ENCODE peak calls at places on chromosomes 11 and 22, in seven cellular contexts. L is mammary epithelial cell, F is astrocyte, V is endothelial cell of umbilical vein, Y is HCT116, B is fibroblast of lung, Q is GM23248. W is an unnamed sample.

GRCh38 chr22:46796566-46797195 is 34.2 kb downstream of the TBC1D22A start:
- DNase-seq in L (no peak), F (no peak), V (no peak), Y (no peak), B (no peak), Q (no peak), W (no peak)

GRCh38 chr11:68206211-68206610 is 6.9 kb downstream of the KMT5B start:
- DNase-seq in L (peak; percentile 44), F (peak; percentile 32), V (peak; percentile 70), Y (peak; percentile 53), B (peak; percentile 75), Q (peak; percentile 75), W (peak; percentile 70)

GRCh38 chr11:34160049-34160721 is 54.8 kb downstream of the NAT10 start:
- DNase-seq in L (no peak), F (peak; percentile 77), V (no peak), Y (no peak), B (peak; percentile 16), Q (no peak), W (no peak)

GRCh38 chr22:30267382-30268302 is 991 bp upstream of the OSM start:
- DNase-seq in L (no peak), F (no peak), V (no peak), Y (no peak), B (no peak), Q (no peak), W (no peak)

GRCh38 chr22:28115426-28115825 is 196.4 kb upstream of the PITPNB start:
- DNase-seq in L (no peak), F (peak; percentile 7), V (no peak), Y (no peak), B (no peak), Q (peak; percentile 30), W (no peak)

GRCh38 chr11:66467756-66468155 is 1.1 kb downstream of the PELI3 start:
- DNase-seq in L (no peak), F (no peak), V (no peak), Y (no peak), B (peak; percentile 25), Q (peak; percentile 25), W (no peak)

GRCh38 chr11:43327987-43328386 is 16.2 kb downstream of the API5 start:
- DNase-seq in L (peak; percentile 79), F (peak; percentile 90), V (peak; percentile 97), Y (no peak), B (peak; percentile 93), Q (peak; percentile 79), W (no peak)

GRCh38 chr11:83079820-83080219 is 8.1 kb upstream of the RAB30 start:
- DNase-seq in L (no peak), F (no peak), V (no peak), Y (no peak), B (no peak), Q (no peak), W (no peak)

GRCh38 chr11:95923730-95924413 is at the start of gene MTMR2:
- DNase-seq in L (peak; percentile 66), F (peak; percentile 60), V (peak; percentile 82), Y (peak; percentile 31), B (peak; percentile 76), Q (peak; percentile 89), W (peak; percentile 68)

GRCh38 chr22:36332623-36333331 is 55.0 kb downstream of the MYH9 start:
- DNase-seq in L (peak; percentile 96), F (peak; percentile 86), V (peak; percentile 64), Y (no peak), B (no peak), Q (peak; percentile 45), W (peak; percentile 78)

GRCh38 chr11:11349870-11350325 is 3.2 kb downstream of the CSNK2A3 start:
- DNase-seq in L (no peak), F (peak; percentile 87), V (peak; percentile 56), Y (no peak), B (peak; percentile 90), Q (peak; percentile 63), W (no peak)

GRCh38 chr11:117882539-117882938 is 6.1 kb upstream of the FXYD6 start:
- DNase-seq in L (no peak), F (no peak), V (no peak), Y (no peak), B (no peak), Q (no peak), W (no peak)

GRCh38 chr11:9799901-9800300 is 136.0 kb downstream of the SWAP70 start:
- DNase-seq in L (no peak), F (no peak), V (no peak), Y (no peak), B (peak; percentile 46), Q (peak; percentile 53), W (no peak)

GRCh38 chr22:48957987-48958321 is 869.7 kb downstream of the BRD1 start:
- DNase-seq in L (no peak), F (no peak), V (no peak), Y (no peak), B (no peak), Q (no peak), W (no peak)

GRCh38 chr22:30104501-30105156 is 24.4 kb downstream of the HORMAD2 start:
- DNase-seq in L (no peak), F (peak; percentile 61), V (no peak), Y (no peak), B (no peak), Q (peak; percentile 50), W (no peak)

GRCh38 chr22:33717694-33718396 is 202.4 kb downstream of the LARGE1 start:
- DNase-seq in L (no peak), F (no peak), V (no peak), Y (no peak), B (no peak), Q (no peak), W (no peak)

GRCh38 chr11:68469122-68469521 is 8.6 kb downstream of the PPP6R3 start:
- DNase-seq in L (no peak), F (no peak), V (no peak), Y (no peak), B (peak; percentile 48), Q (no peak), W (no peak)

GRCh38 chr11:121106812-121107211 is 5.8 kb downstream of the TECTA start:
- DNase-seq in L (no peak), F (no peak), V (no peak), Y (no peak), B (no peak), Q (no peak), W (no peak)

GRCh38 chr11:76823481-76824028 is 37.2 kb upstream of the ACER3 start:
- DNase-seq in L (peak; percentile 81), F (peak; percentile 79), V (peak; percentile 97), Y (peak; percentile 88), B (no peak), Q (peak; percentile 81), W (no peak)

GRCh38 chr11:93740031-93740801 is 1.1 kb downstream of the TAF1D start:
- DNase-seq in L (peak; percentile 79), F (peak; percentile 48), V (peak; percentile 16), Y (no peak), B (peak; percentile 31), Q (peak; percentile 67), W (peak; percentile 91)

GRCh38 chr22:40789131-40789530 is 30.0 kb downstream of the SLC25A17 start:
- DNase-seq in L (no peak), F (no peak), V (no peak), Y (no peak), B (no peak), Q (no peak), W (no peak)

GRCh38 chr11:128725630-128726461 is 32.0 kb downstream of the FLI1 start:
- DNase-seq in L (peak; percentile 68), F (peak; percentile 33), V (no peak), Y (no peak), B (peak; percentile 41), Q (peak; percentile 53), W (peak; percentile 97)

GRCh38 chr22:30609260-30610185 is 2.5 kb downstream of the TCN2 start:
- DNase-seq in L (peak; percentile 89), F (peak; percentile 72), V (peak; percentile 82), Y (no peak), B (peak; percentile 88), Q (peak; percentile 91), W (peak; percentile 92)

GRCh38 chr11:122344281-122344680 is 228.3 kb upstream of the BLID start:
- DNase-seq in L (peak; percentile 65), F (peak; percentile 99), V (peak; percentile 8), Y (no peak), B (peak; percentile 97), Q (peak; percentile 83), W (no peak)

GRCh38 chr11:68014157-68014965 is 4.2 kb downstream of the ALDH3B1 start:
- DNase-seq in L (peak; percentile 76), F (peak; percentile 73), V (peak; percentile 86), Y (peak; percentile 64), B (peak; percentile 94), Q (peak; percentile 88), W (no peak)

DNA sequence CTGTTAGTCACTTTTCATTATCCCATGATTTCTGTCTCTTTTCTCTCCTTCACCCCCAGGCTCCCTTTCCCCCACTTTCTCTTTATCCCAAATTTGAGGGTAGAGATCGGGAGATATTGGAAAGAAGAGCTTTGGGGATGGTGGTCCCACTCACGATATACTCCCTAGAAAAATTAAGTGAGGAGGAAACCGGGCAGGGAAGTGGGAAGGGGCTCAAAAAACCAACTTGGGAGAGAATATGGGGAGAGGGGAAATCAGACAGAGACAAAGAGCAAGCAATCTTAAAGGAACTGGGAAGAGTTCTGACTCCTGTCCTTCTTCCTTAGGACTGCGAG is 939 bp upstream of the DCHS1 start:
- DNase-seq in L (no peak), F (no peak), V (no peak), Y (no peak), B (no peak), Q (no peak), W (no peak)
- TF ChIP-seq EZH2 in L (no peak), F (peak; percentile 31), V (no peak), Y (no peak), B (no peak), Q (no peak), W (no peak)

GRCh38 chr11:75242722-75243600 is 2.4 kb downstream of the TPBGL start:
- DNase-seq in L (no peak), F (no peak), V (no peak), Y (no peak), B (no peak), Q (no peak), W (no peak)
- TF ChIP-seq EZH2 in L (no peak), F (no peak), V (no peak), Y (no peak), B (no peak), Q (no peak), W (no peak)

GRCh38 chr22:39348909-39349505 is 784 bp upstream of the SYNGR1 start:
- DNase-seq in L (no peak), F (no peak), V (no peak), Y (no peak), B (no peak), Q (no peak), W (no peak)

GRCh38 chr22:39350803-39351688 is 1.3 kb downstream of the SYNGR1 start:
- DNase-seq in L (no peak), F (no peak), V (no peak), Y (no peak), B (no peak), Q (no peak), W (no peak)

GRCh38 chr22:39349506-39349966 is 255 bp upstream of the SYNGR1 start:
- DNase-seq in L (no peak), F (no peak), V (no peak), Y (no peak), B (no peak), Q (peak; percentile 41), W (no peak)

GRCh38 chr22:39351689-39352214 is 2.0 kb downstream of the SYNGR1 start:
- DNase-seq in L (peak; percentile 42), F (peak; percentile 47), V (no peak), Y (no peak), B (no peak), Q (peak; percentile 22), W (no peak)

GRCh38 chr22:39349967-39350802 is at the start of gene SYNGR1:
- DNase-seq in L (no peak), F (no peak), V (no peak), Y (no peak), B (no peak), Q (peak; percentile 51), W (no peak)
- TF ChIP-seq EZH2 in L (no peak), F (peak; percentile 33), V (peak; percentile 47), Y (no peak), B (no peak), Q (no peak), W (no peak)

GRCh38 chr11:441418-442274 is at the start of gene ANO9:
- DNase-seq in L (peak; percentile 54), F (no peak), V (no peak), Y (no peak), B (no peak), Q (no peak), W (peak; percentile 55)
- TF ChIP-seq EZH2 in L (no peak), F (no peak), V (no peak), Y (no peak), B (no peak), Q (no peak), W (no peak)

W was measured in MM.1S.